ENCODE peak calls at places on chromosomes 12 and 14, in four cellular contexts. K, U, W and R are unnamed samples.

GRCh38 chr14:81811705-81812269 is 278.1 kb upstream of the SEL1L start:
- DNase-seq in W (no peak), U (no peak), K (no peak), R (no peak)

GRCh38 chr12:96183734-96184370 is 10.3 kb upstream of the ELK3 start:
- DNase-seq in U (no peak), W (no peak), K (no peak), R (no peak)

GRCh38 chr14:38079886-38080285 is 127.8 kb upstream of the SSTR1 start:
- DNase-seq in W (no peak), K (no peak), U (no peak), R (no peak)

GRCh38 chr12:16509411-16509810 is 96.6 kb downstream of the LMO3 start:
- DNase-seq in U (no peak), K (no peak), W (no peak), R (no peak)

GRCh38 chr14:30296956-30297405 is 262.0 kb upstream of the G2E3 start:
- DNase-seq in U (no peak), W (no peak), K (peak; percentile 8), R (no peak)

GRCh38 chr14:95197498-95198010 is 40.2 kb upstream of the DICER1 start:
- DNase-seq in K (no peak), W (no peak), U (no peak), R (no peak)

GRCh38 chr14:69045857-69046351 is 66.8 kb upstream of the ACTN1 start:
- DNase-seq in W (no peak), U (no peak), K (no peak), R (no peak)

GRCh38 chr12:71312767-71313375 is 126.7 kb upstream of the LGR5 start:
- DNase-seq in W (no peak), U (no peak), K (no peak), R (no peak)

GRCh38 chr12:106747973-106748436 is 26.5 kb upstream of the RIC8B start:
- DNase-seq in K (no peak), W (no peak), U (peak; percentile 15), R (no peak)

GRCh38 chr12:108826807-108827721 is 30.3 kb downstream of the SSH1 start:
- DNase-seq in W (no peak), K (no peak), U (no peak), R (no peak)

GRCh38 chr14:28344381-28344780 is 422.2 kb upstream of the FOXG1 start:
- DNase-seq in W (no peak), U (no peak), K (no peak), R (no peak)